ENCODE peak calls at places on chromosome 1, in eight cellular contexts. One of them, this sample, is unnamed.

GRCh38 chr1:178310685-178311105 is 186.1 kb downstream of the CLEC20A start:
- DNase-seq in A549: peak; percentile 64
- DNase-seq in heart right ventricle: no peak
- DNase-seq in naive thymus-derived CD4-positive, alpha-beta T cell: peak; percentile 13
- DNase-seq in heart left ventricle: no peak
- DNase-seq in fibroblast of lung: peak; percentile 74
- DNase-seq in tibial nerve: no peak
- DNase-seq in PC-3: peak; percentile 85
- DNase-seq in this sample: no peak

GRCh38 chr1:20349971-20350370 is 59.3 kb downstream of the VWA5B1 start:
- DNase-seq in A549: no peak
- DNase-seq in heart right ventricle: no peak
- DNase-seq in naive thymus-derived CD4-positive, alpha-beta T cell: no peak
- DNase-seq in heart left ventricle: no peak
- DNase-seq in fibroblast of lung: no peak
- DNase-seq in tibial nerve: no peak
- DNase-seq in PC-3: no peak
- DNase-seq in this sample: no peak

GRCh38 chr1:9459784-9460407 is 79.4 kb upstream of the SLC25A33 start:
- DNase-seq in A549: no peak
- DNase-seq in heart right ventricle: no peak
- DNase-seq in naive thymus-derived CD4-positive, alpha-beta T cell: no peak
- DNase-seq in heart left ventricle: no peak
- DNase-seq in fibroblast of lung: no peak
- DNase-seq in tibial nerve: no peak
- DNase-seq in PC-3: no peak
- DNase-seq in this sample: peak; percentile 32

GRCh38 chr1:27435566-27436203 is 43.3 kb downstream of the GPR3 start:
- DNase-seq in A549: no peak
- DNase-seq in heart right ventricle: no peak
- DNase-seq in naive thymus-derived CD4-positive, alpha-beta T cell: no peak
- DNase-seq in heart left ventricle: no peak
- DNase-seq in fibroblast of lung: no peak
- DNase-seq in tibial nerve: no peak
- DNase-seq in PC-3: no peak
- DNase-seq in this sample: no peak

GRCh38 chr1:8873506-8874229 is 4.8 kb downstream of the ENO1 start:
- DNase-seq in A549: peak; percentile 82
- DNase-seq in heart right ventricle: peak; percentile 44
- DNase-seq in naive thymus-derived CD4-positive, alpha-beta T cell: no peak
- DNase-seq in heart left ventricle: peak; percentile 69
- DNase-seq in fibroblast of lung: peak; percentile 99
- DNase-seq in tibial nerve: peak; percentile 60
- DNase-seq in PC-3: peak; percentile 99
- DNase-seq in this sample: peak; percentile 68

GRCh38 chr1:221510793-221511503 is 230.9 kb downstream of the DUSP10 start:
- DNase-seq in A549: no peak
- DNase-seq in heart right ventricle: no peak
- DNase-seq in naive thymus-derived CD4-positive, alpha-beta T cell: no peak
- DNase-seq in heart left ventricle: no peak
- DNase-seq in fibroblast of lung: no peak
- DNase-seq in tibial nerve: no peak
- DNase-seq in PC-3: no peak
- DNase-seq in this sample: no peak

GRCh38 chr1:110150330-110151174 is at the start of gene SLC6A17:
- DNase-seq in A549: peak; percentile 66
- DNase-seq in heart right ventricle: no peak
- DNase-seq in naive thymus-derived CD4-positive, alpha-beta T cell: no peak
- DNase-seq in heart left ventricle: no peak
- DNase-seq in fibroblast of lung: peak; percentile 59
- DNase-seq in tibial nerve: no peak
- DNase-seq in PC-3: no peak
- DNase-seq in this sample: no peak

GRCh38 chr1:13536612-13537011 is 22.8 kb upstream of the LRRC38 start:
- DNase-seq in A549: no peak
- DNase-seq in heart right ventricle: no peak
- DNase-seq in naive thymus-derived CD4-positive, alpha-beta T cell: no peak
- DNase-seq in heart left ventricle: no peak
- DNase-seq in fibroblast of lung: no peak
- DNase-seq in tibial nerve: no peak
- DNase-seq in PC-3: no peak
- DNase-seq in this sample: no peak

GRCh38 chr1:1463312-1463711 is 8.3 kb upstream of the ATAD3B start:
- DNase-seq in A549: no peak
- DNase-seq in heart right ventricle: no peak
- DNase-seq in naive thymus-derived CD4-positive, alpha-beta T cell: no peak
- DNase-seq in heart left ventricle: no peak
- DNase-seq in fibroblast of lung: no peak
- DNase-seq in tibial nerve: no peak
- DNase-seq in PC-3: no peak
- DNase-seq in this sample: no peak

GRCh38 chr1:2194319-2194897 is at the start of gene FAAP20:
- DNase-seq in A549: peak; percentile 32
- DNase-seq in heart right ventricle: peak; percentile 76
- DNase-seq in naive thymus-derived CD4-positive, alpha-beta T cell: peak; percentile 39
- DNase-seq in heart left ventricle: peak; percentile 79
- DNase-seq in fibroblast of lung: peak; percentile 53
- DNase-seq in tibial nerve: no peak
- DNase-seq in PC-3: peak; percentile 72
- DNase-seq in this sample: no peak

GRCh38 chr1:3577300-3577699 is 34.0 kb downstream of the MEGF6 start:
- DNase-seq in A549: no peak
- DNase-seq in heart right ventricle: no peak
- DNase-seq in naive thymus-derived CD4-positive, alpha-beta T cell: no peak
- DNase-seq in heart left ventricle: no peak
- DNase-seq in fibroblast of lung: peak; percentile 86
- DNase-seq in tibial nerve: no peak
- DNase-seq in PC-3: no peak
- DNase-seq in this sample: no peak

GRCh38 chr1:61056674-61057439 is 25.5 kb upstream of the NFIA start:
- DNase-seq in A549: no peak
- DNase-seq in heart right ventricle: peak; percentile 60
- DNase-seq in naive thymus-derived CD4-positive, alpha-beta T cell: no peak
- DNase-seq in heart left ventricle: peak; percentile 55
- DNase-seq in fibroblast of lung: peak; percentile 36
- DNase-seq in tibial nerve: peak; percentile 36
- DNase-seq in PC-3: peak; percentile 65
- DNase-seq in this sample: peak; percentile 60

GRCh38 chr1:22228505-22228911 is 85.6 kb upstream of the WNT4 start:
- DNase-seq in A549: peak; percentile 34
- DNase-seq in heart right ventricle: no peak
- DNase-seq in naive thymus-derived CD4-positive, alpha-beta T cell: no peak
- DNase-seq in heart left ventricle: no peak
- DNase-seq in fibroblast of lung: no peak
- DNase-seq in tibial nerve: no peak
- DNase-seq in PC-3: peak; percentile 83
- DNase-seq in this sample: no peak

GRCh38 chr1:54615531-54616245 is 7.6 kb downstream of the FAM151A start:
- DNase-seq in A549: no peak
- DNase-seq in heart right ventricle: no peak
- DNase-seq in naive thymus-derived CD4-positive, alpha-beta T cell: no peak
- DNase-seq in heart left ventricle: no peak
- DNase-seq in fibroblast of lung: no peak
- DNase-seq in tibial nerve: no peak
- DNase-seq in PC-3: no peak
- DNase-seq in this sample: no peak

GRCh38 chr1:199082778-199083389 is 444.0 kb downstream of the PTPRC start:
- DNase-seq in A549: no peak
- DNase-seq in heart right ventricle: no peak
- DNase-seq in naive thymus-derived CD4-positive, alpha-beta T cell: no peak
- DNase-seq in heart left ventricle: no peak
- DNase-seq in fibroblast of lung: no peak
- DNase-seq in tibial nerve: no peak
- DNase-seq in PC-3: no peak
- DNase-seq in this sample: no peak

GRCh38 chr1:154420172-154420571 is 15.0 kb downstream of the IL6R start:
- DNase-seq in A549: peak; percentile 80
- DNase-seq in heart right ventricle: peak; percentile 82
- DNase-seq in naive thymus-derived CD4-positive, alpha-beta T cell: no peak
- DNase-seq in heart left ventricle: peak; percentile 84
- DNase-seq in fibroblast of lung: peak; percentile 86
- DNase-seq in tibial nerve: peak; percentile 88
- DNase-seq in PC-3: peak; percentile 91
- DNase-seq in this sample: peak; percentile 95

DNA sequence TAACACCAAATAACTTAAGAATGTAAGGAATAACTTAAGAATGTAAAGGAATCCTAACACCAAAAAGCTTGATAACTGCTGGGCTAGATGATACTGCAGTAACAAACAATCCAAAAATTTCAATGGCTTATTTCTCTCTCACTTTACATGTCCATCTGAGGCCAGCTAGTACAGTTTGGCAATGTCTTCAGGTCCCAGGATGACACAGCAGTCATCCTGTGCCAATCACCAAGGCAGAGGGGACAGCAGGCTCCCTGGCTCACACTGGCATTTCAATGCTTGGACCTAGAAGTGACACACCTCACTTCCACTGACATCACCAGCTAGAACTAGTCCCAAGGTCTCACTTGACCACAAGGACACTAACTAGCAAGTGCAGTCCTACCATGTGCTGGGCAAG is 15.3 kb downstream of the DNAJC11 start:
- DNase-seq in A549: no peak
- DNase-seq in heart right ventricle: no peak
- DNase-seq in naive thymus-derived CD4-positive, alpha-beta T cell: no peak
- DNase-seq in heart left ventricle: no peak
- DNase-seq in fibroblast of lung: peak; percentile 36
- DNase-seq in tibial nerve: no peak
- DNase-seq in PC-3: no peak
- DNase-seq in this sample: no peak
- H3K27ac ChIP-seq in A549: no peak overlapping the region
- H3K27ac ChIP-seq in heart right ventricle: no peak overlapping the region
- H3K27ac ChIP-seq in naive thymus-derived CD4-positive, alpha-beta T cell: no peak overlapping the region
- H3K27ac ChIP-seq in heart left ventricle: no peak overlapping the region
- H3K27ac ChIP-seq in fibroblast of lung: peak overlapping the region; percentile 44
- H3K27ac ChIP-seq in tibial nerve: no peak overlapping the region
- H3K27ac ChIP-seq in PC-3: no peak overlapping the region
- H3K27ac ChIP-seq in this sample: no peak overlapping the region

GRCh38 chr1:248755505-248755904 is at the start of gene LYPD8:
- DNase-seq in A549: no peak
- DNase-seq in heart right ventricle: no peak
- DNase-seq in naive thymus-derived CD4-positive, alpha-beta T cell: no peak
- DNase-seq in heart left ventricle: no peak
- DNase-seq in fibroblast of lung: no peak
- DNase-seq in tibial nerve: no peak
- DNase-seq in PC-3: no peak
- DNase-seq in this sample: no peak

GRCh38 chr1:248756151-248756550 is 592 bp upstream of the LYPD8 start:
- DNase-seq in A549: no peak
- DNase-seq in heart right ventricle: no peak
- DNase-seq in naive thymus-derived CD4-positive, alpha-beta T cell: no peak
- DNase-seq in heart left ventricle: no peak
- DNase-seq in fibroblast of lung: no peak
- DNase-seq in tibial nerve: no peak
- DNase-seq in PC-3: no peak
- DNase-seq in this sample: no peak

GRCh38 chr1:248758352-248758751 is 2.8 kb upstream of the LYPD8 start:
- DNase-seq in A549: no peak
- DNase-seq in heart right ventricle: no peak
- DNase-seq in naive thymus-derived CD4-positive, alpha-beta T cell: no peak
- DNase-seq in heart left ventricle: no peak
- DNase-seq in fibroblast of lung: no peak
- DNase-seq in tibial nerve: no peak
- DNase-seq in PC-3: no peak
- DNase-seq in this sample: no peak

GRCh38 chr1:248757784-248758195 is 2.2 kb upstream of the LYPD8 start:
- DNase-seq in A549: no peak
- DNase-seq in heart right ventricle: no peak
- DNase-seq in naive thymus-derived CD4-positive, alpha-beta T cell: no peak
- DNase-seq in heart left ventricle: no peak
- DNase-seq in fibroblast of lung: no peak
- DNase-seq in tibial nerve: no peak
- DNase-seq in PC-3: no peak
- DNase-seq in this sample: no peak

DNA sequence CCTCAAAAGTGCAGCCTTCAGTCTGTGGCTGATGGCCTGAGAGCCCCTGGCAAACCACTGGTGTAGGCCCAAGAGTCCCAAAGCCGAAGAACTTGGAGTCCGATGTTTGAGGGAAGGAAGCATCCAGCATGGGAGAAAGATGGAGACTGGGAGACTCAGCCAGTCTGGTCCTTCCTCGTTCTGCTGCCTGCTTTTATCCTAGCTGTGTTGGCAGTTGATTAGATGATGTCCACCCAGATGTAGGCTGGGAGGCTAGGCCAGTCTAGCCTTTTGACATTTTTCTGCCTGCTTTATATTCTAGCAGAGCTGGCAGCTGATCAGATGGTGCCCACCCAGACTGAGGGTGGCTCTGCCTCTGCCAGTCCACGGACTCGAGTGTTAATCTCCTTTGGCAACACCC is 1.1 kb upstream of the LYPD8 start:
- DNase-seq in A549: no peak
- DNase-seq in heart right ventricle: no peak
- DNase-seq in naive thymus-derived CD4-positive, alpha-beta T cell: no peak
- DNase-seq in heart left ventricle: no peak
- DNase-seq in fibroblast of lung: no peak
- DNase-seq in tibial nerve: no peak
- DNase-seq in PC-3: no peak
- DNase-seq in this sample: no peak
- H3K9me3 ChIP-seq in A549: peaks cover 4% of the 10 kb centered on the region
- H3K9me3 ChIP-seq in heart right ventricle: no peaks in the 10 kb centered on the region
- H3K9me3 ChIP-seq in naive thymus-derived CD4-positive, alpha-beta T cell: no peaks in the 10 kb centered on the region
- H3K9me3 ChIP-seq in heart left ventricle: no peaks in the 10 kb centered on the region
- H3K9me3 ChIP-seq in fibroblast of lung: peaks cover 7% of the 10 kb centered on the region
- H3K9me3 ChIP-seq in tibial nerve: peaks cover 7% of the 10 kb centered on the region
- H3K9me3 ChIP-seq in PC-3: peaks cover 4% of the 10 kb centered on the region
- H3K9me3 ChIP-seq in this sample: no peaks in the 10 kb centered on the region

GRCh38 chr1:39474810-39475209 is 16.6 kb upstream of the BMP8A start:
- DNase-seq in A549: no peak
- DNase-seq in heart right ventricle: no peak
- DNase-seq in naive thymus-derived CD4-positive, alpha-beta T cell: no peak
- DNase-seq in heart left ventricle: peak; percentile 49
- DNase-seq in fibroblast of lung: no peak
- DNase-seq in tibial nerve: no peak
- DNase-seq in PC-3: no peak
- DNase-seq in this sample: no peak
- H3K27ac ChIP-seq in A549: no peak overlapping the region
- H3K27ac ChIP-seq in heart right ventricle: peak overlapping the region; percentile 37
- H3K27ac ChIP-seq in naive thymus-derived CD4-positive, alpha-beta T cell: no peak overlapping the region
- H3K27ac ChIP-seq in heart left ventricle: peak overlapping the region; percentile 23
- H3K27ac ChIP-seq in fibroblast of lung: no peak overlapping the region
- H3K27ac ChIP-seq in tibial nerve: no peak overlapping the region
- H3K27ac ChIP-seq in PC-3: no peak overlapping the region
- H3K27ac ChIP-seq in this sample: no peak overlapping the region

DNA sequence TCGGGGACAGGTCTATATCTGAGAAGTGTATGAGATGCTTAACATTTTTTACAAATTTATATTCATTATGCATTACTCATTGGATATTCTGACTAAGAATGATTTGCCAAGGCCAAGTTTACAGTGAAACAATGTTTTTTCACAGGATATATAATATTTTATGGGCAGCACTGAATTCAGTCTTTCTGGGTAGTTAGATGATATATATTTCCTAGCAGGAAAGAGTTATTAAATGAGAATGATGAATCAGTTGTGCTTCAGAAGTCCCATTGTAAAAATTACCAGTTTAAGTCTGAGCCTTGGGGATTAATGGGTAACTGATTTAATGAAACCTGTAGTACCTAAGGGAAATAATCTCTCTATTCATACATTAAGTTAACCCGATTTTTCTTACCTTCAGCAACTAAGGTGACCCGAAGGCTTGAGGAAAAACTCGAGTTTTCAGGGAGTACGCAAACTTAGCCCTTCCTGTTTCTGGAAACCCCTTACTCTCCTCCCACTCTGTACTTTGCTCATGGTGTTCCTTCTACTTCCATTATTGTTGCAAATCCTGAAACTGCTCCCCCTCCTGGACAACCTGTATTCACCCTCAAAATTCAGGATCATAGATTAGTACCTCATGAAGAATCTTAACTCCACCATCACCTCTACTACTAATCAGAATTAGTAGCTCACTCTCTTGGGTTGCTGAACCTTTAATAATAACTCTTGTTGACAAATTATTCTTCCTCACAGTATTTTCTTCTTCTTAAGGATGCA is 135.1 kb downstream of the AK5 start:
- DNase-seq in A549: no peak
- DNase-seq in heart right ventricle: no peak
- DNase-seq in naive thymus-derived CD4-positive, alpha-beta T cell: no peak
- DNase-seq in heart left ventricle: no peak
- DNase-seq in fibroblast of lung: no peak
- DNase-seq in tibial nerve: no peak
- DNase-seq in PC-3: peak; percentile 68
- DNase-seq in this sample: no peak
- H3K9me3 ChIP-seq in A549: no peaks in the 10 kb centered on the region
- H3K9me3 ChIP-seq in heart right ventricle: no peaks in the 10 kb centered on the region
- H3K9me3 ChIP-seq in naive thymus-derived CD4-positive, alpha-beta T cell: no peaks in the 10 kb centered on the region
- H3K9me3 ChIP-seq in heart left ventricle: no peaks in the 10 kb centered on the region
- H3K9me3 ChIP-seq in fibroblast of lung: no peaks in the 10 kb centered on the region
- H3K9me3 ChIP-seq in tibial nerve: no peaks in the 10 kb centered on the region
- H3K9me3 ChIP-seq in PC-3: no peaks in the 10 kb centered on the region
- H3K9me3 ChIP-seq in this sample: no peaks in the 10 kb centered on the region